ENCODE peak calls at places on chromosome 16, in four cellular contexts. One of them, this sample, is unnamed.

GRCh38 chr16:81645303-81645702 is 133.8 kb upstream of the PLCG2 start:
- DNase-seq in HFFc6: peak
- DNase-seq in left ventricle myocardium inferior: peak
- DNase-seq in lung: peak
- DNase-seq in this sample: peak

GRCh38 chr16:16865374-16865773 is 486.4 kb downstream of the NPIPA7 start:
- DNase-seq in HFFc6: no peak
- DNase-seq in left ventricle myocardium inferior: no peak
- DNase-seq in lung: no peak
- DNase-seq in this sample: no peak

GRCh38 chr16:7436306-7436705 is 103.7 kb downstream of the RBFOX1 start:
- DNase-seq in HFFc6: no peak
- DNase-seq in left ventricle myocardium inferior: no peak
- DNase-seq in lung: no peak
- DNase-seq in this sample: no peak

GRCh38 chr16:54447606-54448440 is 161.2 kb upstream of the IRX3 start:
- DNase-seq in HFFc6: peak
- DNase-seq in left ventricle myocardium inferior: no peak
- DNase-seq in lung: no peak
- DNase-seq in this sample: no peak

GRCh38 chr16:50323335-50324011 is 45.3 kb downstream of the BRD7 start:
- DNase-seq in HFFc6: peak
- DNase-seq in left ventricle myocardium inferior: no peak
- DNase-seq in lung: no peak
- DNase-seq in this sample: no peak

GRCh38 chr16:3789375-3790067 is 72.2 kb upstream of the TRAP1 start:
- DNase-seq in HFFc6: no peak
- DNase-seq in left ventricle myocardium inferior: no peak
- DNase-seq in lung: no peak
- DNase-seq in this sample: no peak

GRCh38 chr16:1413684-1414531 is 596 bp downstream of the UNKL start:
- DNase-seq in HFFc6: no peak
- DNase-seq in left ventricle myocardium inferior: peak
- DNase-seq in lung: peak
- DNase-seq in this sample: peak

GRCh38 chr16:77788196-77789084 is at the start of gene VAT1L:
- DNase-seq in HFFc6: no peak
- DNase-seq in left ventricle myocardium inferior: peak
- DNase-seq in lung: no peak
- DNase-seq in this sample: no peak

GRCh38 chr16:88478115-88478514 is 25.0 kb downstream of the ZFPM1 start:
- DNase-seq in HFFc6: no peak
- DNase-seq in left ventricle myocardium inferior: no peak
- DNase-seq in lung: no peak
- DNase-seq in this sample: no peak

GRCh38 chr16:89657442-89658220 is at the start of the genes CHMP1A and SPATA33:
- DNase-seq in HFFc6: peak
- DNase-seq in left ventricle myocardium inferior: peak
- DNase-seq in lung: peak
- DNase-seq in this sample: peak

GRCh38 chr16:14628806-14629611 is 1.1 kb downstream of the PARN start:
- DNase-seq in HFFc6: no peak
- DNase-seq in left ventricle myocardium inferior: no peak
- DNase-seq in lung: no peak
- DNase-seq in this sample: no peak

GRCh38 chr16:75179208-75179607 is 27.8 kb downstream of the CTRB2 start:
- DNase-seq in HFFc6: no peak
- DNase-seq in left ventricle myocardium inferior: no peak
- DNase-seq in lung: no peak
- DNase-seq in this sample: no peak

GRCh38 chr16:19718624-19718965 is 524 bp downstream of the IQCK start:
- DNase-seq in HFFc6: no peak
- DNase-seq in left ventricle myocardium inferior: no peak
- DNase-seq in lung: no peak
- DNase-seq in this sample: no peak

GRCh38 chr16:85629853-85630252 is 16.7 kb downstream of the GSE1 start:
- DNase-seq in HFFc6: no peak
- DNase-seq in left ventricle myocardium inferior: no peak
- DNase-seq in lung: no peak
- DNase-seq in this sample: no peak

GRCh38 chr16:21523411-21524067 is 75.8 kb upstream of the METTL9 start:
- DNase-seq in HFFc6: no peak
- DNase-seq in left ventricle myocardium inferior: no peak
- DNase-seq in lung: no peak
- DNase-seq in this sample: no peak

GRCh38 chr16:83940157-83940556 is 12.9 kb upstream of the OSGIN1 start:
- DNase-seq in HFFc6: no peak
- DNase-seq in left ventricle myocardium inferior: no peak
- DNase-seq in lung: no peak
- DNase-seq in this sample: no peak

GRCh38 chr16:85553436-85554113 is 59.5 kb upstream of the GSE1 start:
- DNase-seq in HFFc6: no peak
- DNase-seq in left ventricle myocardium inferior: peak
- DNase-seq in lung: peak
- DNase-seq in this sample: peak

GRCh38 chr16:78811247-78811646 is 711.8 kb downstream of the WWOX start:
- DNase-seq in HFFc6: no peak
- DNase-seq in left ventricle myocardium inferior: no peak
- DNase-seq in lung: no peak
- DNase-seq in this sample: no peak

GRCh38 chr16:85376292-85377095 is 236.6 kb upstream of the GSE1 start:
- DNase-seq in HFFc6: no peak
- DNase-seq in left ventricle myocardium inferior: peak
- DNase-seq in lung: no peak
- DNase-seq in this sample: peak

GRCh38 chr16:83954577-83955016 is 1.6 kb downstream of the OSGIN1 start:
- DNase-seq in HFFc6: peak
- DNase-seq in left ventricle myocardium inferior: peak
- DNase-seq in lung: peak
- DNase-seq in this sample: peak

GRCh38 chr16:23324727-23325126 is 22.6 kb downstream of the SCNN1B start:
- DNase-seq in HFFc6: no peak
- DNase-seq in left ventricle myocardium inferior: peak
- DNase-seq in lung: peak
- DNase-seq in this sample: peak

GRCh38 chr16:55615071-55615470 is 40.7 kb upstream of the SLC6A2 start:
- DNase-seq in HFFc6: no peak
- DNase-seq in left ventricle myocardium inferior: no peak
- DNase-seq in lung: no peak
- DNase-seq in this sample: no peak

GRCh38 chr16:84532299-84532724 is 27.9 kb upstream of the MEAK7 start:
- DNase-seq in HFFc6: peak
- DNase-seq in left ventricle myocardium inferior: peak
- DNase-seq in lung: peak
- DNase-seq in this sample: peak

GRCh38 chr16:8370374-8371015 is 219.8 kb downstream of the TMEM114 start:
- DNase-seq in HFFc6: peak
- DNase-seq in left ventricle myocardium inferior: no peak
- DNase-seq in lung: no peak
- DNase-seq in this sample: no peak

DNA sequence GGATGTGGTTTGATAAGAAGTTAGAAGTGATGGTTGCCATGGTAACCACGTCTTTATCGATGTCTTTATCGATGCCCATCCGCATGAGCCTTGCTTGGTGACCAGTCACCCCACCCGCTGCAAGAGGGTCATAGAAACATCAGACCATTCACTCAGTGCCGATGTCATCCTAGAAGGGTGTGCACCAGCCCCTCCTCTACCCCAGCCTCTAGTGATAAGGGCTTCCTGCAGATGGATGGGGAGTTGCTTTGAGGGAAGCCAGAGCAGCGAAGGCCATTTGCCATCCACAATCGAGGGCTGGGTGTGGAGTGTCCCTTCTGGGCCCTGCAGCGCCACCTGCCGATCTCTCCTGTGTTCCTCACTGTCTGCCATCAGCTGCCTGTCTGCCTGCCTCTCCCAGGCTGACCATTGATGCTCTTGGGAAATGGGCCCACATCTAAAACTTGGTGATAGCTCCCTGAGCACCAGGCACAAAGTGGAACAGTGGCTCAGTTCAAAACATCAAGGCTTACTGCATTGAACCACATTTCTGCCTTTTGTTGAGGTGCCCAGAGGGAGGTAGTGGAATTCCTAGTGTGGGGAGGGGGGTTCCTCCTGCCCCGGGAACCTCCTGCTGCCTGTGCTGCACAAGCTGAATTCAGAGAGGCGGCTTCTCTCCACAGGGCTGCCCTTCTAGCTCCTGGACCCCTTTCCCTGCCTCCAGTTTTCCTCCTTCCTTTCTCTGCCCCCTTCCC is 8.9 kb downstream of the CALB2 start:
- DNase-seq in HFFc6: peak
- DNase-seq in left ventricle myocardium inferior: no peak
- DNase-seq in lung: no peak
- DNase-seq in this sample: peak
- TF ChIP-seq CTCF in HFFc6: peak
- TF ChIP-seq CTCF in left ventricle myocardium inferior: peak
- TF ChIP-seq CTCF in lung: no peak
- TF ChIP-seq CTCF in this sample: no peak

GRCh38 chr16:25037632-25038031 is 22.5 kb upstream of the ARHGAP17 start:
- DNase-seq in HFFc6: no peak
- DNase-seq in left ventricle myocardium inferior: no peak
- DNase-seq in lung: no peak
- DNase-seq in this sample: no peak

GRCh38 chr16:25036561-25036960 is 21.4 kb upstream of the ARHGAP17 start:
- DNase-seq in HFFc6: no peak
- DNase-seq in left ventricle myocardium inferior: no peak
- DNase-seq in lung: no peak
- DNase-seq in this sample: no peak

GRCh38 chr16:25037221-25037620 is 22.1 kb upstream of the ARHGAP17 start:
- DNase-seq in HFFc6: no peak
- DNase-seq in left ventricle myocardium inferior: no peak
- DNase-seq in lung: no peak
- DNase-seq in this sample: no peak

GRCh38 chr16:25034916-25035315 is 19.7 kb upstream of the ARHGAP17 start:
- DNase-seq in HFFc6: no peak
- DNase-seq in left ventricle myocardium inferior: no peak
- DNase-seq in lung: no peak
- DNase-seq in this sample: no peak

GRCh38 chr16:25035494-25036405 is 20.6 kb upstream of the ARHGAP17 start:
- DNase-seq in HFFc6: peak
- DNase-seq in left ventricle myocardium inferior: no peak
- DNase-seq in lung: no peak
- DNase-seq in this sample: no peak
- TF ChIP-seq CTCF in HFFc6: no peak
- TF ChIP-seq CTCF in left ventricle myocardium inferior: no peak
- TF ChIP-seq CTCF in lung: no peak
- TF ChIP-seq CTCF in this sample: no peak

GRCh38 chr16:69111216-69111615 is 5.8 kb downstream of the HAS3 start:
- DNase-seq in HFFc6: no peak
- DNase-seq in left ventricle myocardium inferior: no peak
- DNase-seq in lung: no peak
- DNase-seq in this sample: no peak

GRCh38 chr16:69111831-69112230 is 6.4 kb downstream of the HAS3 start:
- DNase-seq in HFFc6: no peak
- DNase-seq in left ventricle myocardium inferior: no peak
- DNase-seq in lung: no peak
- DNase-seq in this sample: no peak

GRCh38 chr16:69114346-69114975 is 9.0 kb downstream of the HAS3 start:
- DNase-seq in HFFc6: no peak
- DNase-seq in left ventricle myocardium inferior: no peak
- DNase-seq in lung: no peak
- DNase-seq in this sample: no peak

GRCh38 chr16:69113216-69113615 is 7.8 kb downstream of the HAS3 start:
- DNase-seq in HFFc6: no peak
- DNase-seq in left ventricle myocardium inferior: no peak
- DNase-seq in lung: no peak
- DNase-seq in this sample: no peak

DNA sequence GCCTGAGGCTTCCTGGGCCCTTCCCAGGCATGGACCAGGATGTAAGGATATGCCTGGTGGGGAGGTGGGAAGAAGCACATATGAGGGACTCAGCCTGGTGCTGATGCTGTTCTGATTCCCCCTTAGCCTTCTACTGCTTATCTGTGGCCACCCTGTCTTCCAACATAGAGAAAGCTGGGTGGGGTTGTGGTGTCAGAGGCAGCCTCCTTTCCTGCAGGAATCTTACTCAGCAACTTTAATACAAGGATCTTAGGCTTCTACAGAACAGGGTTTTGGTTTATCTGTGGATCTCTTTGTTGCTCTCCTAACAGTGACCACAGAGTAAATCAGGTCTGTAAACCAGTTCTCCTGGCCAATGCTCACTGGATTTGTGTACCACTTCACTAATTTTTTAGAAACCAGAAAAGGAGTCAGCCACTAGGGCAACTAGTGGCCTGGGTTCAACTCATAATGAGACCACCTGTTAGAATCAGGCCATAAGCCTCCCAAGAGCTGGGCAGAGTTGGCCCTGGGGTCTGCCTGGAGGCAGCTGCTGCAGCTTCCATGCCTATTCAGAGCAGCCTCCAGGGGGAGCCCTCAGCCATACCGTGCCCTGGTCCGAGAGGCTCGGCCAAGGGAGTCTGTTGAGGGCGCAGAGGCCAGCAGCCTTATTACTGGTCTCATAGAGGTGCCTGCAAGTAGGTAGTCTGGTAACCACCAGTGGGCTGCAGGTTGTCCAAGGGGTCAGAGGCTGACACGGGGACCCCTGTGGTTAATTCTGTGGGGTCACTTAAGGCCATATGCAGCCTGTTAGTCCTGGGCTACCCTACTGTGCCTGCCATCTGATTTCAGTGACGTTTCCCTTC is 7.1 kb downstream of the HAS3 start:
- DNase-seq in HFFc6: no peak
- DNase-seq in left ventricle myocardium inferior: peak
- DNase-seq in lung: peak
- DNase-seq in this sample: peak
- TF ChIP-seq CTCF in HFFc6: peak
- TF ChIP-seq CTCF in left ventricle myocardium inferior: peak
- TF ChIP-seq CTCF in lung: no peak
- TF ChIP-seq CTCF in this sample: peak

DNA sequence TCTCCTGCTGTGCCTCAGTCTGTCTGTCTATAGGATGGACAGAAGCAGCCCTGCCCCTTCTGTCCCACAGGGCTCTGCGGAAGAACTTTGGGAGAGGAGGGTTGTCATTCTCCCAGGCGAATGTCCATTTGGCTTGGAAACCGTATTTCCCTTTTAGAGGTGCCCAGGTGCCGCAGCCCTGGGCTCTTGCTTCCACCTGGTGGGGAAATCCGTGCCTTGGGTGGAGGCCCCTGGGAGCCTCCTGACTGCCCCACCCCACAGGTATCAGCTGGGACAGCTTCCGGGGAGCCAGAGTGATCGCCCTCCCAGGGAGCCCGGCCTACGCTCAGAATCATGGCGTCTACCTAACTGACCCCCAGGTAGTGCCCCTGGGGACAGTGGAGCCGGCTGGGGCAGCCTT is 12.7 kb downstream of the FCSK start:
- DNase-seq in HFFc6: no peak
- DNase-seq in left ventricle myocardium inferior: no peak
- DNase-seq in lung: no peak
- DNase-seq in this sample: no peak
- TF ChIP-seq CTCF in HFFc6: no peak
- TF ChIP-seq CTCF in left ventricle myocardium inferior: no peak
- TF ChIP-seq CTCF in lung: no peak
- TF ChIP-seq CTCF in this sample: no peak

This sample was measured in psoas muscle.